ENCODE peak calls at places on chromosome 1, in eight cellular contexts. R, B, D, W, O, F, C and X are unnamed samples.

GRCh38 chr1:165397945-165398344 is 41.4 kb upstream of the LMX1A start:
- DNase-seq in R (no peak), B (no peak), D (no peak), W (no peak), O (peak), F (peak), C (no peak), X (no peak)

GRCh38 chr1:92973203-92973907 is 12.1 kb upstream of the DIPK1A start:
- DNase-seq in R (no peak), B (no peak), D (no peak), W (no peak), O (no peak), F (peak), C (no peak), X (no peak)

GRCh38 chr1:212606042-212606733 is 2.4 kb upstream of the ATF3 start:
- DNase-seq in R (peak), B (no peak), D (no peak), W (no peak), O (no peak), F (no peak), C (no peak), X (no peak)

GRCh38 chr1:212450331-212450881 is 17.7 kb downstream of the NENF start:
- DNase-seq in R (no peak), B (no peak), D (no peak), W (no peak), O (no peak), F (no peak), C (no peak), X (no peak)

GRCh38 chr1:2805801-2806430 is 4.4 kb upstream of the TTC34 start:
- DNase-seq in R (peak), B (no peak), D (no peak), W (no peak), O (no peak), F (no peak), C (no peak), X (no peak)

GRCh38 chr1:9542425-9542824 is 3.2 kb downstream of the SLC25A33 start:
- DNase-seq in R (peak), B (no peak), D (no peak), W (no peak), O (no peak), F (peak), C (no peak), X (no peak)

GRCh38 chr1:61973100-61973837 is 221.4 kb upstream of the L1TD1 start:
- DNase-seq in R (no peak), B (no peak), D (no peak), W (no peak), O (no peak), F (no peak), C (no peak), X (no peak)

GRCh38 chr1:208909011-208909410 is 664.8 kb upstream of the PLXNA2 start:
- DNase-seq in R (no peak), B (no peak), D (no peak), W (no peak), O (no peak), F (no peak), C (no peak), X (no peak)

GRCh38 chr1:175978476-175978875 is 228.6 kb downstream of the COP1 start:
- DNase-seq in R (no peak), B (no peak), D (no peak), W (no peak), O (no peak), F (no peak), C (no peak), X (no peak)

GRCh38 chr1:153465728-153466625 is 5.5 kb upstream of the S100A7 start:
- DNase-seq in R (peak), B (peak), D (no peak), W (no peak), O (peak), F (peak), C (peak), X (no peak)

GRCh38 chr1:3577300-3577699 is 34.0 kb downstream of the MEGF6 start:
- DNase-seq in R (no peak), B (no peak), D (no peak), W (no peak), O (no peak), F (no peak), C (no peak), X (no peak)